ENCODE peak calls at places on chromosomes 6 and 20, in six cellular contexts. D is HCEC 1CT; I is stimulated activated naive CD8-positive, alpha-beta T cell treated with anti-CD3 and anti-CD28 coated beads, Interleukin-15, Interleukin-2, amounts not matched to agents 100 U/mL and 50 U/mL, for 24 hours; L is COR-L47; Q is MM.1S; Z is mucosa of descending colon. Y is an unnamed sample.
A peak's percentile ranks its signal among the peaks of the same experiment; 100 is the strongest.

GRCh38 chr6:132142768-132143167 is 191.6 kb upstream of the CCN2 start:
- DNase-seq in Z (no peak), I (no peak), Q (no peak), L (no peak), D (no peak), Y (no peak)

GRCh38 chr6:13908955-13909381 is 15.8 kb upstream of the RNF182 start:
- DNase-seq in Z (peak; percentile 29), D (peak; percentile 61), L (peak; percentile 65), Q (peak; percentile 72), I (peak; percentile 30), Y (peak; percentile 71)

GRCh38 chr6:39876111-39876510 is 58.2 kb downstream of the MOCS1 start:
- DNase-seq in Q (no peak), I (no peak), Z (no peak), D (peak; percentile 24), L (no peak), Y (no peak)

GRCh38 chr20:4412216-4412615 is 309.5 kb upstream of the PRND start:
- DNase-seq in Z (no peak), Q (no peak), L (no peak), I (no peak), D (no peak), Y (no peak)

GRCh38 chr6:71367763-71368162 is 79.2 kb downstream of the OGFRL1 start:
- DNase-seq in D (no peak), Q (no peak), I (no peak), L (no peak), Z (no peak), Y (no peak)

GRCh38 chr6:44452725-44453124 is 65.2 kb downstream of the CDC5L start:
- DNase-seq in L (no peak), Z (no peak), I (no peak), D (peak; percentile 49), Q (no peak), Y (no peak)

GRCh38 chr6:164749126-164749758 is 560.2 kb downstream of the C6orf118 start:
- DNase-seq in D (no peak), Q (peak; percentile 13), I (no peak), L (no peak), Z (no peak), Y (no peak)

GRCh38 chr6:157198425-157199279 is 124.7 kb downstream of the TMEM242 start:
- DNase-seq in L (peak; percentile 92), Q (no peak), D (no peak), I (no peak), Z (peak; percentile 94), Y (no peak)

GRCh38 chr6:139240161-139241010 is 51.4 kb downstream of the TXLNB start:
- DNase-seq in L (peak; percentile 14), Q (no peak), D (peak; percentile 54), I (no peak), Z (peak; percentile 83), Y (no peak)

GRCh38 chr6:100404051-100404450 is 60.7 kb downstream of the SIM1 start:
- DNase-seq in D (no peak), L (no peak), I (no peak), Z (no peak), Q (no peak), Y (no peak)

GRCh38 chr6:125114248-125114858 is 39.2 kb upstream of the TPD52L1 start:
- DNase-seq in I (peak; percentile 31), L (peak; percentile 24), Z (peak; percentile 83), D (peak; percentile 42), Q (peak; percentile 55), Y (peak; percentile 55)

Y was measured in HCT116.